ENCODE peak calls at places on chromosome 9, in eight cellular contexts. M is transverse colon, N is testis, D is stomach, G is HepG2, B is esophagus squamous epithelium, E is H54, O is prostate gland. I is an unnamed sample.
A peak's percentile ranks its signal among the peaks of the same experiment; 100 is the strongest.

GRCh38 chr9:4137234-4137633 is 162.6 kb downstream of the GLIS3 start:
- DNase-seq in M (no peak), N (no peak), D (no peak), G (peak; percentile 35), B (no peak), E (peak; percentile 30), O (no peak), I (no peak)

GRCh38 chr9:32707326-32707725 is 71.9 kb upstream of the TAF1L start:
- DNase-seq in M (no peak), N (no peak), D (no peak), G (no peak), B (no peak), E (no peak), O (no peak), I (no peak)

GRCh38 chr9:37201581-37201980 is 81.2 kb downstream of the ZCCHC7 start:
- DNase-seq in M (no peak), N (no peak), D (no peak), G (no peak), B (no peak), E (no peak), O (no peak), I (no peak)

GRCh38 chr9:98262056-98262455 is 6.6 kb upstream of the TBC1D2 start:
- DNase-seq in M (no peak), N (no peak), D (no peak), G (no peak), B (no peak), E (no peak), O (no peak), I (no peak)

GRCh38 chr9:69223605-69224004 is 49.5 kb downstream of the TJP2 start:
- DNase-seq in M (no peak), N (peak; percentile 49), D (no peak), G (peak; percentile 52), B (no peak), E (peak; percentile 92), O (no peak), I (peak; percentile 74)

GRCh38 chr9:127682351-127683136 is 24.2 kb upstream of the CFAP157 start:
- DNase-seq in M (no peak), N (no peak), D (no peak), G (no peak), B (no peak), E (no peak), O (no peak), I (no peak)

GRCh38 chr9:1604942-1605560 is 410.1 kb upstream of the SMARCA2 start:
- DNase-seq in M (no peak), N (peak; percentile 17), D (no peak), G (peak; percentile 25), B (no peak), E (peak; percentile 4), O (no peak), I (peak; percentile 12)

GRCh38 chr9:134937566-134938345 is 20.0 kb upstream of the FCN1 start:
- DNase-seq in M (no peak), N (no peak), D (no peak), G (no peak), B (no peak), E (no peak), O (no peak), I (no peak)

GRCh38 chr9:110887276-110887675 is 151.0 kb downstream of the LPAR1 start:
- DNase-seq in M (no peak), N (no peak), D (no peak), G (no peak), B (no peak), E (no peak), O (no peak), I (no peak)

GRCh38 chr9:7094052-7094451 is 336.3 kb downstream of the KDM4C start:
- DNase-seq in M (no peak), N (peak; percentile 37), D (no peak), G (peak; percentile 15), B (no peak), E (no peak), O (no peak), I (no peak)

GRCh38 chr9:34513567-34514214 is 9.1 kb downstream of the ENHO start:
- DNase-seq in M (no peak), N (peak; percentile 77), D (peak; percentile 38), G (no peak), B (no peak), E (no peak), O (no peak), I (no peak)

GRCh38 chr9:78468231-78468630 is 171.3 kb downstream of the PSAT1 start:
- DNase-seq in M (no peak), N (no peak), D (no peak), G (no peak), B (no peak), E (no peak), O (no peak), I (no peak)

GRCh38 chr9:81604306-81605153 is 84.8 kb downstream of the TLE1 start:
- DNase-seq in M (no peak), N (no peak), D (no peak), G (no peak), B (no peak), E (no peak), O (no peak), I (no peak)

GRCh38 chr9:3758816-3759576 is 233.2 kb upstream of the RFX3 start:
- DNase-seq in M (no peak), N (no peak), D (no peak), G (no peak), B (no peak), E (no peak), O (no peak), I (no peak)

GRCh38 chr9:19085295-19085694 is 17.4 kb downstream of the HAUS6 start:
- DNase-seq in M (no peak), N (no peak), D (no peak), G (peak; percentile 35), B (no peak), E (no peak), O (no peak), I (peak; percentile 47)

GRCh38 chr9:20980713-20981481 is 50.5 kb downstream of the HACD4 start:
- DNase-seq in M (no peak), N (no peak), D (no peak), G (no peak), B (no peak), E (peak; percentile 4), O (peak; percentile 11), I (no peak)

GRCh38 chr9:117672397-117672796 is 31.8 kb upstream of the TLR4 start:
- DNase-seq in M (no peak), N (no peak), D (no peak), G (peak; percentile 1), B (no peak), E (peak; percentile 13), O (no peak), I (no peak)

GRCh38 chr9:99680191-99680590 is 141.5 kb upstream of the NR4A3 start:
- DNase-seq in M (no peak), N (no peak), D (no peak), G (no peak), B (no peak), E (no peak), O (no peak), I (no peak)

GRCh38 chr9:33329996-33330395 is 39.7 kb downstream of the NFX1 start:
- DNase-seq in M (peak; percentile 35), N (no peak), D (no peak), G (no peak), B (no peak), E (peak; percentile 10), O (no peak), I (no peak)

GRCh38 chr9:23555849-23556248 is 270.2 kb downstream of the ELAVL2 start:
- DNase-seq in M (no peak), N (no peak), D (no peak), G (no peak), B (no peak), E (no peak), O (no peak), I (no peak)

GRCh38 chr9:134491436-134491835 is 150.2 kb upstream of the COL5A1 start:
- DNase-seq in M (no peak), N (no peak), D (no peak), G (no peak), B (no peak), E (no peak), O (no peak), I (no peak)

GRCh38 chr9:117545846-117546245 is 131.0 kb upstream of the ASTN2 start:
- DNase-seq in M (no peak), N (no peak), D (no peak), G (no peak), B (no peak), E (no peak), O (no peak), I (no peak)

DNA sequence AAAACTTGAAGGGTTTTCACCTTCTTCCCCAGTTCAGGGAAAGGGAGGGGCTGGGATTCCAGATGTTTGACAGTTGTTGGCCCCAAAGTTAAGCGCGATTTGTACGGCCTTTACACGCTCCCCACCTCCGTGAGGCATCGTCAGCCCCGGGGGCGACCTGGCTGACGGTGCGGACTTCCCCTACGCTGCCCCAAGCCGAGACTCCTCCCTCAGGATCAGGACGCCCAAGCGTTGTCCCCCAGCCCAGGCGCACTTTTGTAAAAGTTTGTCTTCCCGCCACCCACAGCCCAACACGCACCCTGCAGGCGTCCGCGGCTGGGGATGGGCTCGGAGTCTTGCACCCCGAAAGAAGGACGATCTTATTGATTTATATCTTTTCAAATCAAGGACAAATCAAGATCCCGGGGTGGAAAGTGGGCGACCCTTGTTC is 713 bp downstream of the MOB3B start:
- DNase-seq in M (peak; percentile 68), N (peak; percentile 65), D (peak; percentile 52), G (no peak), B (peak; percentile 5), E (peak; percentile 15), O (peak; percentile 17), I (peak; percentile 72)
- TF ChIP-seq POLR2A in M (no peak), N (no peak), D (no peak), G (no peak), B (no peak), E (no peak), O (peak; percentile 20), I (no peak)

GRCh38 chr9:138049085-138049778 is 171.7 kb downstream of the CACNA1B start:
- DNase-seq in M (no peak), N (peak; percentile 12), D (peak; percentile 19), G (no peak), B (no peak), E (no peak), O (no peak), I (no peak)
- TF ChIP-seq POLR2A in M (no peak), N (no peak), D (no peak), G (no peak), B (no peak), E (no peak), O (no peak), I (no peak)

GRCh38 chr9:14692918-14693861 is at the start of gene ZDHHC21:
- DNase-seq in M (peak; percentile 81), N (peak; percentile 85), D (peak; percentile 78), G (peak; percentile 20), B (no peak), E (peak; percentile 60), O (peak; percentile 67), I (peak; percentile 74)
- TF ChIP-seq POLR2A in M (peak; percentile 37), N (no peak), D (no peak), G (peak; percentile 85), B (no peak), E (peak; percentile 58), O (no peak), I (peak; percentile 46)

DNA sequence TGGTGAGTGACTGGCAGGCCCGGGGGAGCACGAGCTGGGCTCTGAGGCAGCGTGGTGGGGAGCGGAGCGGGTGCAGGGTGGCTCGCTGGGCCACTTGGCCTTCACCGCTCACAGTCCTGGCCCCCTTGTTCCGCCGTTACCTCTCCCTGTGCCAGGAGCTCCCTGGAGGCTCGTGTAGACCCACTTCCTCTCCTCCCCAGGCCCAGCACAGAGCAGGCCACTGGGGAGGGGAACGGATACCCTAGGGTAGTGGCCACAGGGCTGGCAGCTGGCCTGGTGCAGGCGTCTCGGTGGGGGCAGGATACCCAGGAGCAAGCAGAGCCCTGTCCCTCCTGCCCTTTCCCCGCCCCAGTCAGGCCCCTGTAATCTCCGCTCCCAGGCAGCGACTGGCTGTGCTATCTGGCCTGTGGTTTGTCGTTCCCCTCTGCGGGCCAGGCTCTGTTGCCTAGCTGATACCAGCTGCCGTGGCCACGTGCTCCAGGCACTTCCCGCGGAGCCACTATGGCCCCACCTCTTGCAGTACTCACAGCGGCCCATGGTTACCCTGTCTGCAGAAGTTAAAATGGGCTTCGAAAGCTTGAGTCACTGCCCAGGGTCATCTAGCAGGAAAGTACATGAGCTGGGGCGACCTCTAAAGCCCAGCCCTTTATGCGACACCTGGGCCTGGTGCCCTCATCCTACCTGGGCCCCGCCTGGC is 11.6 kb upstream of the DOLPP1 start:
- DNase-seq in M (peak; percentile 71), N (peak; percentile 72), D (peak; percentile 92), G (no peak), B (peak; percentile 27), E (no peak), O (no peak), I (peak; percentile 100)
- TF ChIP-seq POLR2A in M (no peak), N (no peak), D (no peak), G (no peak), B (no peak), E (no peak), O (no peak), I (peak; percentile 73)

I was measured in erythroblast.